ENCODE peak calls at places on chromosomes 11 and 22, in six cellular contexts. One of them, this sample, is unnamed.

GRCh38 chr22:22042599-22043295 is 60.2 kb upstream of the TOP3B start:
- DNase-seq in right lobe of liver: no peak
- DNase-seq in GM12865: no peak
- DNase-seq in IMR-90: no peak
- DNase-seq in pancreas: no peak
- DNase-seq in GM12864: no peak
- DNase-seq in this sample: no peak

GRCh38 chr11:76314741-76315090 is 66.2 kb downstream of the THAP12 start:
- DNase-seq in right lobe of liver: no peak
- DNase-seq in GM12865: no peak
- DNase-seq in IMR-90: peak
- DNase-seq in pancreas: no peak
- DNase-seq in GM12864: no peak
- DNase-seq in this sample: no peak

GRCh38 chr22:35418088-35418487 is 18.1 kb downstream of the MCM5 start:
- DNase-seq in right lobe of liver: no peak
- DNase-seq in GM12865: no peak
- DNase-seq in IMR-90: peak
- DNase-seq in pancreas: no peak
- DNase-seq in GM12864: no peak
- DNase-seq in this sample: no peak

GRCh38 chr22:17091851-17092250 is 7.1 kb downstream of the IL17RA start:
- DNase-seq in right lobe of liver: peak
- DNase-seq in GM12865: no peak
- DNase-seq in IMR-90: no peak
- DNase-seq in pancreas: no peak
- DNase-seq in GM12864: no peak
- DNase-seq in this sample: peak

GRCh38 chr11:69443968-69444364 is 37.5 kb upstream of the LINC01488 start:
- DNase-seq in right lobe of liver: no peak
- DNase-seq in GM12865: no peak
- DNase-seq in IMR-90: peak
- DNase-seq in pancreas: no peak
- DNase-seq in GM12864: no peak
- DNase-seq in this sample: no peak

GRCh38 chr11:72676874-72677341 is 2.7 kb upstream of the PDE2A start:
- DNase-seq in right lobe of liver: peak
- DNase-seq in GM12865: peak
- DNase-seq in IMR-90: peak
- DNase-seq in pancreas: peak
- DNase-seq in GM12864: no peak
- DNase-seq in this sample: peak

GRCh38 chr22:24134090-24134846 is 47.0 kb upstream of the SUSD2 start:
- DNase-seq in right lobe of liver: no peak
- DNase-seq in GM12865: no peak
- DNase-seq in IMR-90: no peak
- DNase-seq in pancreas: no peak
- DNase-seq in GM12864: no peak
- DNase-seq in this sample: no peak

GRCh38 chr22:40190501-40190900 is 12.8 kb downstream of the TNRC6B start:
- DNase-seq in right lobe of liver: no peak
- DNase-seq in GM12865: no peak
- DNase-seq in IMR-90: no peak
- DNase-seq in pancreas: no peak
- DNase-seq in GM12864: no peak
- DNase-seq in this sample: peak

GRCh38 chr22:32175751-32176644 is 16.9 kb upstream of the C22orf42 start:
- DNase-seq in right lobe of liver: no peak
- DNase-seq in GM12865: no peak
- DNase-seq in IMR-90: no peak
- DNase-seq in pancreas: no peak
- DNase-seq in GM12864: no peak
- DNase-seq in this sample: no peak

GRCh38 chr22:43471186-43471585 is 59.4 kb downstream of the MPPED1 start:
- DNase-seq in right lobe of liver: no peak
- DNase-seq in GM12865: no peak
- DNase-seq in IMR-90: no peak
- DNase-seq in pancreas: no peak
- DNase-seq in GM12864: no peak
- DNase-seq in this sample: no peak

GRCh38 chr11:68439355-68440065 is 21.0 kb upstream of the PPP6R3 start:
- DNase-seq in right lobe of liver: no peak
- DNase-seq in GM12865: no peak
- DNase-seq in IMR-90: no peak
- DNase-seq in pancreas: no peak
- DNase-seq in GM12864: no peak
- DNase-seq in this sample: peak

GRCh38 chr11:709109-709997 is 3.3 kb downstream of the EPS8L2 start:
- DNase-seq in right lobe of liver: peak
- DNase-seq in GM12865: no peak
- DNase-seq in IMR-90: no peak
- DNase-seq in pancreas: peak
- DNase-seq in GM12864: no peak
- DNase-seq in this sample: no peak

GRCh38 chr11:128501008-128501407 is 86.3 kb downstream of the ETS1 start:
- DNase-seq in right lobe of liver: no peak
- DNase-seq in GM12865: no peak
- DNase-seq in IMR-90: no peak
- DNase-seq in pancreas: no peak
- DNase-seq in GM12864: no peak
- DNase-seq in this sample: no peak

GRCh38 chr22:38843716-38844660 is at the start of gene NPTXR:
- DNase-seq in right lobe of liver: no peak
- DNase-seq in GM12865: no peak
- DNase-seq in IMR-90: peak
- DNase-seq in pancreas: peak
- DNase-seq in GM12864: no peak
- DNase-seq in this sample: peak

GRCh38 chr11:38814670-38815069 is 2216.6 kb upstream of the RAG2 start:
- DNase-seq in right lobe of liver: no peak
- DNase-seq in GM12865: no peak
- DNase-seq in IMR-90: peak
- DNase-seq in pancreas: no peak
- DNase-seq in GM12864: no peak
- DNase-seq in this sample: no peak

GRCh38 chr11:95501761-95502266 is 270.8 kb upstream of the SESN3 start:
- DNase-seq in right lobe of liver: no peak
- DNase-seq in GM12865: no peak
- DNase-seq in IMR-90: no peak
- DNase-seq in pancreas: no peak
- DNase-seq in GM12864: no peak
- DNase-seq in this sample: no peak

GRCh38 chr22:46086577-46087335 is 63.6 kb upstream of the PPARA start:
- DNase-seq in right lobe of liver: peak
- DNase-seq in GM12865: no peak
- DNase-seq in IMR-90: peak
- DNase-seq in pancreas: peak
- DNase-seq in GM12864: no peak
- DNase-seq in this sample: peak

GRCh38 chr11:96263361-96263763 is 79.6 kb downstream of the MAML2 start:
- DNase-seq in right lobe of liver: no peak
- DNase-seq in GM12865: no peak
- DNase-seq in IMR-90: peak
- DNase-seq in pancreas: no peak
- DNase-seq in GM12864: no peak
- DNase-seq in this sample: no peak

GRCh38 chr11:105838668-105839403 is 183.2 kb downstream of the MSANTD4 start:
- DNase-seq in right lobe of liver: no peak
- DNase-seq in GM12865: no peak
- DNase-seq in IMR-90: peak
- DNase-seq in pancreas: no peak
- DNase-seq in GM12864: no peak
- DNase-seq in this sample: no peak

GRCh38 chr11:45089845-45090499 is 56.5 kb upstream of the PRDM11 start:
- DNase-seq in right lobe of liver: no peak
- DNase-seq in GM12865: no peak
- DNase-seq in IMR-90: peak
- DNase-seq in pancreas: no peak
- DNase-seq in GM12864: no peak
- DNase-seq in this sample: no peak

GRCh38 chr11:95092549-95093324 is 3.1 kb downstream of the ENDOD1 start:
- DNase-seq in right lobe of liver: no peak
- DNase-seq in GM12865: peak
- DNase-seq in IMR-90: peak
- DNase-seq in pancreas: no peak
- DNase-seq in GM12864: no peak
- DNase-seq in this sample: peak

GRCh38 chr22:22748297-22748743 is 103.9 kb downstream of the GGTLC2 start:
- DNase-seq in right lobe of liver: peak
- DNase-seq in GM12865: peak
- DNase-seq in IMR-90: peak
- DNase-seq in pancreas: peak
- DNase-seq in GM12864: peak
- DNase-seq in this sample: peak

GRCh38 chr11:75259711-75260110 is 19.1 kb downstream of the TPBGL start:
- DNase-seq in right lobe of liver: peak
- DNase-seq in GM12865: no peak
- DNase-seq in IMR-90: no peak
- DNase-seq in pancreas: no peak
- DNase-seq in GM12864: no peak
- DNase-seq in this sample: no peak

GRCh38 chr11:2466069-2466801 is 21.4 kb downstream of the KCNQ1 start:
- DNase-seq in right lobe of liver: peak
- DNase-seq in GM12865: no peak
- DNase-seq in IMR-90: no peak
- DNase-seq in pancreas: no peak
- DNase-seq in GM12864: no peak
- DNase-seq in this sample: peak

GRCh38 chr22:35470903-35471321 is 69.7 kb upstream of the RASD2 start:
- DNase-seq in right lobe of liver: no peak
- DNase-seq in GM12865: no peak
- DNase-seq in IMR-90: peak
- DNase-seq in pancreas: no peak
- DNase-seq in GM12864: no peak
- DNase-seq in this sample: no peak

GRCh38 chr22:19811811-19812771 is 42.6 kb downstream of the GNB1L start:
- DNase-seq in right lobe of liver: no peak
- DNase-seq in GM12865: no peak
- DNase-seq in IMR-90: no peak
- DNase-seq in pancreas: peak
- DNase-seq in GM12864: no peak
- DNase-seq in this sample: peak

DNA sequence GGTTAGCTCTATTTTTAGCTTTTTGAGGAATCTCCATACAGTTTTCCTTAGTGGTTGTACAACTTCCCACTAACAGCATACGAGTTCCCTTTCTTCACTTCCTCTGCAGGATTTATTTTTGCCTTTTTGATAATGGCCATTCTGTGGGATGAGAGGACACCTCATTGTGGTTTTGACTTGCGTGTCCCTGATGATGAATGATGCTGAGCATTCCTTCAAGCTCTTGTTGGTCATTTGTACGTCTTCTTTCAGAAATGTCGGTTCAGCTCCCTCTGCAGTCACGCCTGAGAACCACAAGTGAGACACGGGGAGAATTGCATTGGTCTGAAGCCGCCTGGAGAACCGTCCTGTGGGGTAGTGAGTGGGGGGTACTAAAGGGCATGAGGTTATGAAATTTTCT is 2.0 kb upstream of the KRTAP5-10 start:
- DNase-seq in right lobe of liver: peak
- DNase-seq in GM12865: peak
- DNase-seq in IMR-90: peak
- DNase-seq in pancreas: no peak
- DNase-seq in GM12864: no peak
- DNase-seq in this sample: no peak
- TF ChIP-seq CTCF in right lobe of liver: peak
- TF ChIP-seq CTCF in GM12865: peak
- TF ChIP-seq CTCF in IMR-90: peak
- TF ChIP-seq CTCF in pancreas: no peak
- TF ChIP-seq CTCF in GM12864: peak
- TF ChIP-seq CTCF in this sample: no peak

GRCh38 chr11:126968915-126969314 is 31.7 kb downstream of the KIRREL3 start:
- DNase-seq in right lobe of liver: no peak
- DNase-seq in GM12865: peak
- DNase-seq in IMR-90: peak
- DNase-seq in pancreas: no peak
- DNase-seq in GM12864: no peak
- DNase-seq in this sample: no peak
- TF ChIP-seq CTCF in right lobe of liver: no peak
- TF ChIP-seq CTCF in GM12865: no peak
- TF ChIP-seq CTCF in IMR-90: no peak
- TF ChIP-seq CTCF in pancreas: no peak
- TF ChIP-seq CTCF in GM12864: no peak
- TF ChIP-seq CTCF in this sample: no peak

GRCh38 chr11:88341852-88342251 is 4.3 kb upstream of the CTSC start:
- DNase-seq in right lobe of liver: no peak
- DNase-seq in GM12865: no peak
- DNase-seq in IMR-90: no peak
- DNase-seq in pancreas: no peak
- DNase-seq in GM12864: no peak
- DNase-seq in this sample: no peak
- TF ChIP-seq CTCF in right lobe of liver: no peak
- TF ChIP-seq CTCF in GM12865: no peak
- TF ChIP-seq CTCF in IMR-90: no peak
- TF ChIP-seq CTCF in pancreas: no peak
- TF ChIP-seq CTCF in GM12864: peak
- TF ChIP-seq CTCF in this sample: no peak

GRCh38 chr22:48855013-48855412 is 972.7 kb downstream of the BRD1 start:
- DNase-seq in right lobe of liver: no peak
- DNase-seq in GM12865: no peak
- DNase-seq in IMR-90: no peak
- DNase-seq in pancreas: no peak
- DNase-seq in GM12864: no peak
- DNase-seq in this sample: no peak

GRCh38 chr22:48851933-48852549 is 975.6 kb downstream of the BRD1 start:
- DNase-seq in right lobe of liver: peak
- DNase-seq in GM12865: no peak
- DNase-seq in IMR-90: no peak
- DNase-seq in pancreas: no peak
- DNase-seq in GM12864: no peak
- DNase-seq in this sample: no peak

GRCh38 chr22:48855593-48856307 is 971.9 kb downstream of the BRD1 start:
- DNase-seq in right lobe of liver: peak
- DNase-seq in GM12865: no peak
- DNase-seq in IMR-90: no peak
- DNase-seq in pancreas: no peak
- DNase-seq in GM12864: no peak
- DNase-seq in this sample: no peak

GRCh38 chr22:48856308-48856615 is 971.4 kb downstream of the BRD1 start:
- DNase-seq in right lobe of liver: no peak
- DNase-seq in GM12865: no peak
- DNase-seq in IMR-90: no peak
- DNase-seq in pancreas: no peak
- DNase-seq in GM12864: no peak
- DNase-seq in this sample: no peak

GRCh38 chr22:48853627-48854240 is 973.9 kb downstream of the BRD1 start:
- DNase-seq in right lobe of liver: peak
- DNase-seq in GM12865: no peak
- DNase-seq in IMR-90: no peak
- DNase-seq in pancreas: no peak
- DNase-seq in GM12864: no peak
- DNase-seq in this sample: no peak
- TF ChIP-seq CTCF in right lobe of liver: no peak
- TF ChIP-seq CTCF in GM12865: no peak
- TF ChIP-seq CTCF in IMR-90: no peak
- TF ChIP-seq CTCF in pancreas: no peak
- TF ChIP-seq CTCF in GM12864: no peak
- TF ChIP-seq CTCF in this sample: no peak

GRCh38 chr11:100646545-100646944 is 40.5 kb upstream of the ARHGAP42 start:
- DNase-seq in right lobe of liver: no peak
- DNase-seq in GM12865: no peak
- DNase-seq in IMR-90: no peak
- DNase-seq in pancreas: no peak
- DNase-seq in GM12864: no peak
- DNase-seq in this sample: no peak
- TF ChIP-seq CTCF in right lobe of liver: no peak
- TF ChIP-seq CTCF in GM12865: no peak
- TF ChIP-seq CTCF in IMR-90: no peak
- TF ChIP-seq CTCF in pancreas: no peak
- TF ChIP-seq CTCF in GM12864: no peak
- TF ChIP-seq CTCF in this sample: no peak

This sample was measured in adrenal gland.